ENCODE peak calls at places on chromosomes 7 and 10, in five cellular contexts. I is uterus, B is neuronal stem cell, O is aorta, A is HL-60. J is an unnamed sample.

GRCh38 chr7:96823274-96823673 is 113.6 kb upstream of the SEM1 start:
- DNase-seq in I (no peak), B (no peak), O (no peak), A (peak; percentile 8), J (no peak)

GRCh38 chr10:22618081-22618785 is 96.1 kb downstream of the PIP4K2A start:
- DNase-seq in I (no peak), B (no peak), O (no peak), A (no peak), J (no peak)

GRCh38 chr7:31687024-31687423 is at the start of gene PPP1R17:
- DNase-seq in I (no peak), B (peak; percentile 6), O (no peak), A (no peak), J (peak; percentile 5)

GRCh38 chr10:16811292-16811691 is 5.9 kb downstream of the RSU1 start:
- DNase-seq in I (no peak), B (no peak), O (no peak), A (no peak), J (no peak)

GRCh38 chr10:4199196-4199595 is 414.2 kb upstream of the KLF6 start:
- DNase-seq in I (no peak), B (no peak), O (no peak), A (no peak), J (no peak)

GRCh38 chr10:6200588-6201510 is 1.9 kb upstream of the PFKFB3 start:
- DNase-seq in I (peak; percentile 40), B (peak; percentile 24), O (peak; percentile 84), A (no peak), J (peak; percentile 36)

GRCh38 chr7:124780608-124781007 is 15.0 kb upstream of the GPR37 start:
- DNase-seq in I (no peak), B (no peak), O (no peak), A (no peak), J (no peak)

GRCh38 chr10:43390791-43391190 is 18.2 kb downstream of the HNRNPF start:
- DNase-seq in I (no peak), B (no peak), O (no peak), A (peak; percentile 42), J (no peak)

GRCh38 chr7:107958764-107959526 is 44.0 kb downstream of the LAMB1 start:
- DNase-seq in I (peak; percentile 81), B (no peak), O (no peak), A (no peak), J (no peak)

GRCh38 chr7:102197599-102197998 is 89.1 kb upstream of the SH2B2 start:
- DNase-seq in I (no peak), B (no peak), O (no peak), A (no peak), J (no peak)

GRCh38 chr7:128027485-128027980 is 3.7 kb downstream of the LRRC4 start:
- DNase-seq in I (no peak), B (no peak), O (no peak), A (no peak), J (peak; percentile 89)

GRCh38 chr10:97682042-97682441 is 5.0 kb downstream of the AVPI1 start:
- DNase-seq in I (no peak), B (no peak), O (no peak), A (no peak), J (no peak)

GRCh38 chr7:55086413-55087201 is 67.8 kb downstream of the EGFR start:
- DNase-seq in I (no peak), B (no peak), O (no peak), A (no peak), J (peak; percentile 84)

DNA sequence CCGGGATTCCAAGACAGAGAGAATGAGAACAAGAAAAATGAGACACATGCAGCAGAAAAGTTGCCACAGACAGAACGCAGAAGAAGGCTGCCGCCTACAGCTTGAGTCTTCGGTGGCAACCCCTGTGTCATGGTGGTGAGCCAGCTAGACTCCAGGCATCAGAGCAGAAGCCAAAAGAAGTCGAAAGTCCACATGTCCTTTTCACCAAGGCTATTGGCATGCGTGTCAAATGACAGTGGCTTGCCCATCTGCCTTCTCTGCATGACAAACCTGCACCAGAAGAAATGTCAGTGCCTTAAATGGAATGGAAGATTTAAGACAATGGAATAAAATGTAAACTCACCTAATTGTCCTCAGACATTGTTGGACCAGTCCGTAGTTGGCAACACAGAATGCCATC is 93.9 kb upstream of the NPSR1 start:
- DNase-seq in I (no peak), B (no peak), O (no peak), A (no peak), J (no peak)
- H3K4me3 ChIP-seq in I (no peak overlapping the region), B (no peak overlapping the region), O (no peak overlapping the region), A (no peak overlapping the region), J (no peak overlapping the region)

GRCh38 chr7:51059493-51059892 is 257.1 kb downstream of the COBL start:
- DNase-seq in I (no peak), B (no peak), O (no peak), A (no peak), J (no peak)

GRCh38 chr7:51058764-51059163 is 257.8 kb downstream of the COBL start:
- DNase-seq in I (no peak), B (no peak), O (no peak), A (no peak), J (no peak)

GRCh38 chr7:51053194-51053925 is 263.2 kb downstream of the COBL start:
- DNase-seq in I (no peak), B (no peak), O (no peak), A (no peak), J (no peak)

GRCh38 chr7:51055039-51055840 is 261.4 kb downstream of the COBL start:
- DNase-seq in I (no peak), B (no peak), O (no peak), A (no peak), J (no peak)

DNA sequence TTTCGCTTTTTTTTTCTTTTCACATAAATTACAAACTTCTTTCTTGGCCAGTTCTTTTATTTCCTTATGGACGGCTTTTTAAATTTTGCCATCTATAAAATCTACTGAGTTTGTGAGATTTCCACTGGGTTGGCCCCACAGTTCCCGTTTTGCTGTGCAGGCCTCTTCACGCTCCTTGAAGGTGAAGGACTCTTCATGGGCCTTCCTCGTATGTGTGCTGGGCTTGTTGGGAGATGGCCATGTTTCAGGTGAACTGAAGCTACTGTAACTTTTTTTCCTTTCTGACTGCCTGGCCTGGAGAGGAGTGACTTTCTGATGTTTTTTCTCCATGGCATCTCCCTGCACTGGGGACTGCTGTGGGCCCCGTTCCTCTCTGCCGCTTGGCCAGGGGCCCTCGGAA is 262.4 kb downstream of the COBL start:
- DNase-seq in I (no peak), B (no peak), O (no peak), A (no peak), J (no peak)
- H3K27me3 ChIP-seq in I (no peaks in the 10 kb centered on the region), B (no peaks in the 10 kb centered on the region), O (no peaks in the 10 kb centered on the region), A (no peaks in the 10 kb centered on the region), J (peaks cover 4% of the 10 kb centered on the region)

GRCh38 chr10:21505711-21506278 is 19.7 kb downstream of the SKIDA1 start:
- DNase-seq in I (no peak), B (no peak), O (no peak), A (no peak), J (no peak)
- H3K27ac ChIP-seq in I (no peak overlapping the region), B (peak overlapping the region; percentile 12), O (no peak overlapping the region), A (no peak overlapping the region), J (no peak overlapping the region)

GRCh38 chr10:34717429-34717828 is 97.7 kb downstream of the PARD3 start:
- DNase-seq in I (no peak), B (no peak), O (no peak), A (no peak), J (no peak)
- H3K4me3 ChIP-seq in I (no peak overlapping the region), B (no peak overlapping the region), O (no peak overlapping the region), A (no peak overlapping the region), J (no peak overlapping the region)

GRCh38 chr10:78966844-78967488 is 101.8 kb upstream of the ZMIZ1 start:
- DNase-seq in I (no peak), B (no peak), O (no peak), A (no peak), J (no peak)
- H3K27me3 ChIP-seq in I (no peaks in the 10 kb centered on the region), B (no peaks in the 10 kb centered on the region), O (no peaks in the 10 kb centered on the region), A (no peaks in the 10 kb centered on the region), J (no peaks in the 10 kb centered on the region)

GRCh38 chr7:47540387-47541093 is 41.4 kb downstream of the TNS3 start:
- DNase-seq in I (no peak), B (no peak), O (peak; percentile 39), A (no peak), J (no peak)
- H3K27ac ChIP-seq in I (no peak overlapping the region), B (no peak overlapping the region), O (no peak overlapping the region), A (no peak overlapping the region), J (no peak overlapping the region)

GRCh38 chr10:120978589-120979252 is 127.6 kb downstream of the WDR11 start:
- DNase-seq in I (peak; percentile 70), B (no peak), O (no peak), A (no peak), J (peak; percentile 54)

GRCh38 chr10:120980316-120980975 is 129.3 kb downstream of the WDR11 start:
- DNase-seq in I (no peak), B (no peak), O (no peak), A (no peak), J (no peak)

GRCh38 chr10:120981601-120982381 is 130.6 kb downstream of the WDR11 start:
- DNase-seq in I (no peak), B (no peak), O (no peak), A (no peak), J (peak; percentile 61)

GRCh38 chr10:120977892-120978291 is 126.7 kb downstream of the WDR11 start:
- DNase-seq in I (no peak), B (no peak), O (no peak), A (no peak), J (no peak)

DNA sequence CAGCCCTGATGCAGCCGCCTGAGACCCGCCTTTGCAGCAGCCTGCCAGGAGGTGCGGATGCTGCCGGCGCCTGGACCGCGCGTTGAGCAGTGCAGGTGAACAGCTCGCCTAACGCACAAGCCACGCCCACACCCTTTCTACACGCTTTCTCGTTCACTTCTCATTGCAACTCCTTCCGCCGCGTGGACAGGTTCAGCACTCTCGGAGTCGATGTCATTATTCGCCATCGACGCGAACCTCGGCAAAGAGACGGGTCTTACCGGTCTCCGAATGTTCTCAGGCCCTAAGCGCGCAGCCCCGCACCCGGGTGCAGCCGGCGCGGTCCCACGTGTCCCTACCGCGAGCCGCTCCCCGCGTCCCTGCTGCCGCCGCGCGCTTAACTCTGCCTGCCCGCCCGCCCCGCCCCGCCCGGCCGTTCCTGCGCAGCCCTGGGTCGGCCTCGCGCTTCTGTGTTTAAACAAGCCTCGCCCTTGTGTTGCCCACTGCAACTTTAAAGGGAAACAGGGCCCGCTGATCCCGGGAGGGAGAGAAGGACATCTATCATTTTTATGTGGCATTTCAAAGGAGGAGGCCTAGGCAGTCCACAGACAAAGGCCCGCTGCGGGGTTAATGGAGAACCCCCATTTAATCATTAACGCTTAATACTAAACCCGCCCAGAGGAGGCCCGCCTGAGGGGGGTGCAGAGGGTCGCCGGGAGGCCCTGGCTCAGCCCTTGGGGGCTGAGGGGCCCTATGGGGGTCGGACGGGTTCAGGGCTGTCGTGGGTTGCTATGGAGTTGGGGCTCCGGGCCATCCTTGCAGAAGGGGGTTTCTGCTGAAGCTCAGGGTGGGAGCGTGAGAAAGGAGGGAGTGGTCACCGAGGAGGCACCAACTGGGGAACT is 128.5 kb downstream of the WDR11 start:
- DNase-seq in I (peak; percentile 66), B (peak; percentile 32), O (no peak), A (peak; percentile 7), J (no peak)
- H3K4me3 ChIP-seq in I (peak overlapping the region; percentile 24), B (peak overlapping the region; percentile 35), O (peak overlapping the region; percentile 16), A (no peak overlapping the region), J (no peak overlapping the region)

J was measured in SJCRH30.